ENCODE peak calls at places on chromosomes 16 and 17, in four cellular contexts. K, Q, U and H are unnamed samples.

GRCh38 chr16:64412578-64413280 is 709.1 kb downstream of the CDH11 start:
- DNase-seq in K (no peak), Q (no peak), U (no peak), H (no peak)

GRCh38 chr17:49315551-49315951 is 46.5 kb downstream of the ZNF652 start:
- DNase-seq in U (peak; percentile 79), Q (peak; percentile 79), K (peak; percentile 71), H (peak; percentile 46)

GRCh38 chr17:79315282-79316106 is 240.9 kb downstream of the ENGASE start:
- DNase-seq in K (no peak), Q (no peak), U (no peak), H (no peak)

GRCh38 chr16:5461141-5461540 is 363.5 kb upstream of the EEF2KMT start:
- DNase-seq in Q (no peak), U (no peak), K (no peak), H (no peak)

GRCh38 chr17:1399366-1399678 is 700 bp downstream of the YWHAE start:
- DNase-seq in K (no peak), Q (no peak), U (no peak), H (no peak)

GRCh38 chr17:81084691-81085419 is 49.9 kb downstream of the BAIAP2 start:
- DNase-seq in K (peak; percentile 36), U (no peak), Q (no peak), H (no peak)

GRCh38 chr16:22813223-22813945 is 578 bp upstream of the HS3ST2 start:
- DNase-seq in Q (no peak), K (peak; percentile 31), U (peak; percentile 50), H (peak; percentile 75)

GRCh38 chr16:87317766-87318121 is 552 bp upstream of the C16orf95 start:
- DNase-seq in U (peak; percentile 65), K (peak; percentile 16), Q (no peak), H (no peak)

GRCh38 chr16:83068686-83069085 is 441.9 kb downstream of the CDH13 start:
- DNase-seq in Q (no peak), U (no peak), K (peak; percentile 4), H (no peak)

GRCh38 chr16:24667244-24667764 is 62.1 kb upstream of the TNRC6A start:
- DNase-seq in Q (no peak), U (no peak), K (no peak), H (no peak)

GRCh38 chr16:24670623-24671454 is 58.6 kb upstream of the TNRC6A start:
- DNase-seq in U (peak; percentile 83), Q (no peak), K (peak; percentile 64), H (peak; percentile 51)

GRCh38 chr16:24671455-24671954 is 57.9 kb upstream of the TNRC6A start:
- DNase-seq in K (no peak), Q (no peak), U (no peak), H (no peak)

GRCh38 chr16:24673155-24673554 is 56.3 kb upstream of the TNRC6A start:
- DNase-seq in U (no peak), K (no peak), Q (no peak), H (no peak)

GRCh38 chr16:24668481-24669001 is 60.9 kb upstream of the TNRC6A start:
- DNase-seq in K (peak; percentile 10), Q (no peak), U (peak; percentile 60), H (no peak)
- H3K4me3 ChIP-seq in K (no peak overlapping the region), Q (no peak overlapping the region), U (no peak overlapping the region), H (no peak overlapping the region)

GRCh38 chr16:67965668-67966548 is 2.5 kb downstream of the SLC12A4 start:
- DNase-seq in K (no peak), Q (no peak), U (no peak), H (no peak)
- H3K4me3 ChIP-seq in K (peak overlapping the region; percentile 94), Q (peak overlapping the region; percentile 13), U (no peak overlapping the region), H (no peak overlapping the region)

GRCh38 chr16:81693467-81694303 is 85.4 kb upstream of the PLCG2 start:
- DNase-seq in K (no peak), Q (no peak), U (no peak), H (no peak)

GRCh38 chr16:81696136-81696958 is 82.7 kb upstream of the PLCG2 start:
- DNase-seq in Q (no peak), U (no peak), K (no peak), H (no peak)

GRCh38 chr16:81695431-81695890 is 83.6 kb upstream of the PLCG2 start:
- DNase-seq in U (no peak), Q (no peak), K (no peak), H (no peak)

GRCh38 chr16:81693047-81693446 is 86.0 kb upstream of the PLCG2 start:
- DNase-seq in U (no peak), K (no peak), Q (no peak), H (no peak)

DNA sequence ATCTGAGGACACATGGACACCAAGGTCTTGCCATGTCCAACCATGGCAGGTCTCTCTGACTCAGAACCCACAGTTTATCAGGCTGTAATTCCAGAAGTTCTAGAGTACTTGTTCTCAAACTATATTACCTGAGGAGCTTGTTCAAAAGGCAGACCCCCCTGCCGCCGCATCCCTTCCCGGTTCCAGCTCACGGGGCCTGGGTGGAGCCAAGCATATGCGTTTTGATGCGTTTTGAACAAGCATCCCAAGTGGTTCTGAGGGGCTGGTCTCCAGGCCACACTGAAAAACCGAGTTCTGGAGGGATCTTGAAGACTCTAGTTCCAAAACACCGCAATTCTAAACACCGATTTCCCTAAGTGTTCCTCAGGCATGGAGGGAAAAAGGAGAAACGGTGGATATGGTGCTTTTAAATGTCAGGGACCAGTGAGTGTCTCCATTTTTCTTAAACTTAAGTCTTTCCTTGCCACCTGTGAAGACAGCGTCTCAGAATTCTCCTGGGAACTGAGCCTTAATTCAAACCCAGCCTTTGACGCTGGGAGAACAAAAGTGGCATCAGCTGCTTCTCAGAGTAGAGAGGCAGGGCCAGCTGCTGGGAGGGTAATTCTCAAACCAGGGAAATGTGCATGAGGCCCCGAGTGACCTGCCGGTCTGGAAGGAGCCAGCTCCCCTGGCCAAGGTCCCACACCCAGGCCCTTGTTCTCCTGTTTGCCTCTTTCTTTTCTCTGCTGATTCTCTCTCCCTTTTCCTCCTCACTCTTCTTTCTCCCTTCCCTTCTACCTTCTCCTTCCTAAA is 84.4 kb upstream of the PLCG2 start:
- DNase-seq in Q (no peak), K (no peak), U (no peak), H (no peak)
- H3K4me3 ChIP-seq in Q (no peak overlapping the region), K (no peak overlapping the region), U (no peak overlapping the region), H (no peak overlapping the region)

DNA sequence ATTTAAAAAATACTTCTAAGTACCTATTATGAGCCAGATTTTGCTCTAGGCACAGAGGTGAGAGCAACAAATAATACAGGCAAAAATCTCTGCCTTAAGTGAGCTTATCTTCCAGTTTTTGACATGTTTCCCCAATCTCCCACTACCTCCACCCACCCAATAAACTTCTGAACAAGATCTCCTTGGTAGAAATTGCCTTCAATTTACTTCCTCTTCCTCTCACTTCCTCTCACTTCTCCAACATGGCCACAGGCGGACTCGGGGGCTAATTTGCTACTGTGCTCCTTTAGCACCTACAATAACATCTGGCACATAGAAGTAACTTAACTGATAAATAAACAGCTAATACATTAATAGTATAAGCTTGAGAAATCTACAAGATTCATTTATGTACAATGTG is 82.6 kb downstream of the CACNG1 start:
- DNase-seq in K (no peak), Q (no peak), U (no peak), H (no peak)
- H3K4me3 ChIP-seq in K (no peak overlapping the region), Q (no peak overlapping the region), U (no peak overlapping the region), H (no peak overlapping the region)